ENCODE peak calls at places on chromosomes 2 and 18, in four cellular contexts. One of them, this sample, is unnamed.

GRCh38 chr2:102761763-102762162 is at the start of gene TMEM182:
- DNase-seq in CD8-positive, alpha-beta T cell: no peak
- DNase-seq in NCI-H2081: no peak
- DNase-seq in retina: no peak
- DNase-seq in this sample: no peak

GRCh38 chr2:230312638-230313037 is 14.4 kb upstream of the SP140L start:
- DNase-seq in CD8-positive, alpha-beta T cell: no peak
- DNase-seq in NCI-H2081: no peak
- DNase-seq in retina: no peak
- DNase-seq in this sample: no peak

GRCh38 chr2:129396980-129397599 is 582.4 kb upstream of the RAB6C start:
- DNase-seq in CD8-positive, alpha-beta T cell: no peak
- DNase-seq in NCI-H2081: no peak
- DNase-seq in retina: peak
- DNase-seq in this sample: no peak

GRCh38 chr2:26691881-26692813 is at the start of gene KCNK3:
- DNase-seq in CD8-positive, alpha-beta T cell: peak
- DNase-seq in NCI-H2081: peak
- DNase-seq in retina: peak
- DNase-seq in this sample: peak

GRCh38 chr2:44953686-44953976 is 12.1 kb downstream of the SIX3 start:
- DNase-seq in CD8-positive, alpha-beta T cell: no peak
- DNase-seq in NCI-H2081: no peak
- DNase-seq in retina: no peak
- DNase-seq in this sample: no peak

GRCh38 chr18:46756559-46757201 is at the start of gene ST8SIA5:
- DNase-seq in CD8-positive, alpha-beta T cell: no peak
- DNase-seq in NCI-H2081: peak
- DNase-seq in retina: peak
- DNase-seq in this sample: no peak

GRCh38 chr18:34787931-34788532 is 77.9 kb downstream of the DTNA start:
- DNase-seq in CD8-positive, alpha-beta T cell: no peak
- DNase-seq in NCI-H2081: peak
- DNase-seq in retina: peak
- DNase-seq in this sample: peak

GRCh38 chr2:188369365-188369764 is 77.7 kb downstream of the GULP1 start:
- DNase-seq in CD8-positive, alpha-beta T cell: no peak
- DNase-seq in NCI-H2081: peak
- DNase-seq in retina: peak
- DNase-seq in this sample: no peak

GRCh38 chr2:221965806-221966205 is 333.0 kb downstream of the PAX3 start:
- DNase-seq in CD8-positive, alpha-beta T cell: no peak
- DNase-seq in NCI-H2081: no peak
- DNase-seq in retina: peak
- DNase-seq in this sample: no peak

GRCh38 chr2:241252778-241253475 is 62.5 kb downstream of the HDLBP start:
- DNase-seq in CD8-positive, alpha-beta T cell: no peak
- DNase-seq in NCI-H2081: no peak
- DNase-seq in retina: no peak
- DNase-seq in this sample: no peak

GRCh38 chr2:36468463-36469266 is 113.1 kb downstream of the CRIM1 start:
- DNase-seq in CD8-positive, alpha-beta T cell: no peak
- DNase-seq in NCI-H2081: no peak
- DNase-seq in retina: no peak
- DNase-seq in this sample: no peak

GRCh38 chr18:13424377-13424776 is 205.8 kb downstream of the LDLRAD4 start:
- DNase-seq in CD8-positive, alpha-beta T cell: no peak
- DNase-seq in NCI-H2081: no peak
- DNase-seq in retina: no peak
- DNase-seq in this sample: no peak

GRCh38 chr2:69635426-69635825 is 8.1 kb downstream of the AAK1 start:
- DNase-seq in CD8-positive, alpha-beta T cell: no peak
- DNase-seq in NCI-H2081: no peak
- DNase-seq in retina: no peak
- DNase-seq in this sample: no peak

GRCh38 chr18:46062781-46063180 is 9.3 kb downstream of the PSTPIP2 start:
- DNase-seq in CD8-positive, alpha-beta T cell: no peak
- DNase-seq in NCI-H2081: no peak
- DNase-seq in retina: no peak
- DNase-seq in this sample: no peak

GRCh38 chr2:20558391-20559150 is 92.3 kb downstream of the HS1BP3 start:
- DNase-seq in CD8-positive, alpha-beta T cell: no peak
- DNase-seq in NCI-H2081: no peak
- DNase-seq in retina: no peak
- DNase-seq in this sample: no peak

GRCh38 chr2:119126650-119127049 is 31.9 kb downstream of the C1QL2 start:
- DNase-seq in CD8-positive, alpha-beta T cell: no peak
- DNase-seq in NCI-H2081: no peak
- DNase-seq in retina: no peak
- DNase-seq in this sample: no peak

GRCh38 chr2:14313351-14313750 is 319.2 kb upstream of the LRATD1 start:
- DNase-seq in CD8-positive, alpha-beta T cell: no peak
- DNase-seq in NCI-H2081: no peak
- DNase-seq in retina: peak
- DNase-seq in this sample: no peak

GRCh38 chr2:67388680-67389079 is 8.5 kb upstream of the ETAA1 start:
- DNase-seq in CD8-positive, alpha-beta T cell: no peak
- DNase-seq in NCI-H2081: no peak
- DNase-seq in retina: no peak
- DNase-seq in this sample: no peak

GRCh38 chr2:128178650-128179460 is 87.9 kb downstream of the UGGT1 start:
- DNase-seq in CD8-positive, alpha-beta T cell: peak
- DNase-seq in NCI-H2081: peak
- DNase-seq in retina: peak
- DNase-seq in this sample: peak

GRCh38 chr2:74908763-74909444 is 49.5 kb upstream of the POLE4 start:
- DNase-seq in CD8-positive, alpha-beta T cell: no peak
- DNase-seq in NCI-H2081: peak
- DNase-seq in retina: no peak
- DNase-seq in this sample: no peak

GRCh38 chr2:20361903-20362302 is 11.3 kb upstream of the PUM2 start:
- DNase-seq in CD8-positive, alpha-beta T cell: no peak
- DNase-seq in NCI-H2081: no peak
- DNase-seq in retina: no peak
- DNase-seq in this sample: no peak

GRCh38 chr2:171347591-171348032 is 86.2 kb downstream of the METTL8 start:
- DNase-seq in CD8-positive, alpha-beta T cell: no peak
- DNase-seq in NCI-H2081: no peak
- DNase-seq in retina: no peak
- DNase-seq in this sample: no peak

GRCh38 chr2:150535176-150535575 is 47.7 kb upstream of the RND3 start:
- DNase-seq in CD8-positive, alpha-beta T cell: no peak
- DNase-seq in NCI-H2081: no peak
- DNase-seq in retina: no peak
- DNase-seq in this sample: no peak

GRCh38 chr2:133489146-133489545 is 79.1 kb downstream of the NCKAP5 start:
- DNase-seq in CD8-positive, alpha-beta T cell: no peak
- DNase-seq in NCI-H2081: no peak
- DNase-seq in retina: no peak
- DNase-seq in this sample: no peak

GRCh38 chr2:170974304-170974993 is 45.4 kb downstream of the GORASP2 start:
- DNase-seq in CD8-positive, alpha-beta T cell: no peak
- DNase-seq in NCI-H2081: no peak
- DNase-seq in retina: no peak
- DNase-seq in this sample: no peak

GRCh38 chr18:32735781-32736180 is 37.0 kb downstream of the KLHL14 start:
- DNase-seq in CD8-positive, alpha-beta T cell: no peak
- DNase-seq in NCI-H2081: peak
- DNase-seq in retina: no peak
- DNase-seq in this sample: no peak

GRCh38 chr2:101113441-101114267 is 37.5 kb downstream of the TBC1D8 start:
- DNase-seq in CD8-positive, alpha-beta T cell: no peak
- DNase-seq in NCI-H2081: peak
- DNase-seq in retina: peak
- DNase-seq in this sample: no peak

GRCh38 chr18:68992719-68993482 is 195.0 kb downstream of the CCDC102B start:
- DNase-seq in CD8-positive, alpha-beta T cell: no peak
- DNase-seq in NCI-H2081: no peak
- DNase-seq in retina: peak
- DNase-seq in this sample: no peak

GRCh38 chr2:14514001-14514400 is 118.5 kb upstream of the LRATD1 start:
- DNase-seq in CD8-positive, alpha-beta T cell: no peak
- DNase-seq in NCI-H2081: no peak
- DNase-seq in retina: no peak
- DNase-seq in this sample: no peak

GRCh38 chr2:196758474-196759377 is 40.8 kb downstream of the GTF3C3 start:
- DNase-seq in CD8-positive, alpha-beta T cell: no peak
- DNase-seq in NCI-H2081: no peak
- DNase-seq in retina: no peak
- DNase-seq in this sample: no peak

GRCh38 chr2:101388232-101388631 is 929 bp upstream of the CREG2 start:
- DNase-seq in CD8-positive, alpha-beta T cell: no peak
- DNase-seq in NCI-H2081: no peak
- DNase-seq in retina: no peak
- DNase-seq in this sample: no peak

GRCh38 chr2:6931753-6932152 is 14.5 kb downstream of the RNF144A start:
- DNase-seq in CD8-positive, alpha-beta T cell: no peak
- DNase-seq in NCI-H2081: no peak
- DNase-seq in retina: no peak
- DNase-seq in this sample: no peak

GRCh38 chr2:30979822-30980245 is 158.4 kb downstream of the GALNT14 start:
- DNase-seq in CD8-positive, alpha-beta T cell: no peak
- DNase-seq in NCI-H2081: no peak
- DNase-seq in retina: no peak
- DNase-seq in this sample: no peak

GRCh38 chr18:37997695-37998094 is 432.1 kb upstream of the CELF4 start:
- DNase-seq in CD8-positive, alpha-beta T cell: no peak
- DNase-seq in NCI-H2081: no peak
- DNase-seq in retina: no peak
- DNase-seq in this sample: no peak